ENCODE peak calls at places on chromosomes 1 and 21, in eight cellular contexts. T, V, D, I, Y, U, E and Z are unnamed samples.

GRCh38 chr1:31013187-31013864 is 52.2 kb downstream of the PUM1 start:
- DNase-seq in T (peak; percentile 44), V (no peak), D (no peak), I (no peak), Y (peak; percentile 37), U (peak; percentile 12), E (no peak), Z (no peak)

GRCh38 chr1:20322825-20323612 is 32.3 kb downstream of the VWA5B1 start:
- DNase-seq in T (peak; percentile 12), V (no peak), D (peak; percentile 19), I (no peak), Y (peak; percentile 56), U (no peak), E (peak; percentile 24), Z (no peak)

GRCh38 chr1:89310505-89310904 is 37.8 kb upstream of the GBP5 start:
- DNase-seq in T (peak; percentile 37), V (no peak), D (no peak), I (no peak), Y (no peak), U (no peak), E (no peak), Z (no peak)

GRCh38 chr1:47875831-47876586 is 121.2 kb downstream of the TRABD2B start:
- DNase-seq in T (no peak), V (no peak), D (no peak), I (no peak), Y (no peak), U (no peak), E (no peak), Z (peak; percentile 31)

GRCh38 chr1:33010946-33011731 is 25.5 kb downstream of the AK2 start:
- DNase-seq in T (peak; percentile 50), V (no peak), D (no peak), I (no peak), Y (no peak), U (peak; percentile 62), E (no peak), Z (no peak)

GRCh38 chr1:159960721-159961381 is 6.8 kb upstream of the SLAMF9 start:
- DNase-seq in T (peak; percentile 91), V (peak; percentile 81), D (no peak), I (no peak), Y (no peak), U (no peak), E (no peak), Z (no peak)

GRCh38 chr21:19870682-19871081 is 1127.5 kb upstream of the NCAM2 start:
- DNase-seq in T (no peak), V (no peak), D (no peak), I (no peak), Y (no peak), U (no peak), E (no peak), Z (no peak)

GRCh38 chr21:17911628-17912027 is 92.5 kb upstream of the C21orf91 start:
- DNase-seq in T (peak; percentile 26), V (no peak), D (no peak), I (no peak), Y (no peak), U (no peak), E (no peak), Z (no peak)

GRCh38 chr1:119784127-119784781 is 15.5 kb upstream of the HMGCS2 start:
- DNase-seq in T (peak; percentile 7), V (no peak), D (no peak), I (no peak), Y (no peak), U (no peak), E (no peak), Z (no peak)

GRCh38 chr1:91979383-91979782 is 30.2 kb downstream of the BRDT start:
- DNase-seq in T (no peak), V (no peak), D (no peak), I (no peak), Y (no peak), U (no peak), E (no peak), Z (no peak)

GRCh38 chr21:34807881-34808568 is 139.2 kb downstream of the CLIC6 start:
- DNase-seq in T (peak; percentile 95), V (peak; percentile 79), D (peak; percentile 25), I (no peak), Y (peak; percentile 15), U (no peak), E (peak; percentile 18), Z (no peak)

GRCh38 chr1:4931486-4931885 is 277.1 kb downstream of the AJAP1 start:
- DNase-seq in T (no peak), V (no peak), D (no peak), I (no peak), Y (no peak), U (no peak), E (no peak), Z (no peak)

GRCh38 chr1:51955797-51956527 is 34.5 kb downstream of the RAB3B start:
- DNase-seq in T (no peak), V (no peak), D (no peak), I (no peak), Y (peak; percentile 57), U (peak; percentile 4), E (no peak), Z (no peak)

GRCh38 chr1:84253891-84254290 is 47.6 kb upstream of the SAMD13 start:
- DNase-seq in T (peak; percentile 92), V (peak; percentile 42), D (no peak), I (no peak), Y (no peak), U (peak; percentile 94), E (no peak), Z (no peak)

GRCh38 chr1:210915890-210916507 is 217.9 kb downstream of the KCNH1 start:
- DNase-seq in T (no peak), V (no peak), D (no peak), I (no peak), Y (no peak), U (no peak), E (no peak), Z (no peak)

GRCh38 chr1:213830371-213830770 is 157.4 kb upstream of the PROX1 start:
- DNase-seq in T (no peak), V (no peak), D (no peak), I (no peak), Y (no peak), U (no peak), E (no peak), Z (no peak)

GRCh38 chr1:40980453-40981121 is 1.1 kb downstream of the CTPS1 start:
- DNase-seq in T (peak; percentile 59), V (no peak), D (peak; percentile 27), I (peak; percentile 40), Y (peak; percentile 75), U (peak; percentile 23), E (peak; percentile 34), Z (no peak)

GRCh38 chr1:30675761-30676160 is 47.6 kb downstream of the MATN1 start:
- DNase-seq in T (peak; percentile 89), V (no peak), D (no peak), I (no peak), Y (no peak), U (no peak), E (no peak), Z (no peak)

GRCh38 chr1:243513726-243514491 is 258.1 kb downstream of the SDCCAG8 start:
- DNase-seq in T (peak; percentile 72), V (no peak), D (no peak), I (no peak), Y (no peak), U (no peak), E (no peak), Z (no peak)

GRCh38 chr1:36322786-36323635 is 434 bp downstream of the EVA1B start:
- DNase-seq in T (peak; percentile 80), V (peak; percentile 14), D (no peak), I (peak; percentile 53), Y (no peak), U (no peak), E (no peak), Z (peak; percentile 65)

GRCh38 chr1:156706647-156707008 is 1.2 kb upstream of the CRABP2 start:
- DNase-seq in T (peak; percentile 84), V (no peak), D (no peak), I (no peak), Y (no peak), U (no peak), E (no peak), Z (peak; percentile 82)

GRCh38 chr1:66262233-66262632 is 271.7 kb upstream of the SGIP1 start:
- DNase-seq in T (peak; percentile 99), V (peak; percentile 86), D (no peak), I (no peak), Y (no peak), U (no peak), E (no peak), Z (no peak)

GRCh38 chr1:196558424-196558823 is 49.8 kb downstream of the KCNT2 start:
- DNase-seq in T (peak; percentile 74), V (peak; percentile 22), D (no peak), I (no peak), Y (no peak), U (no peak), E (no peak), Z (no peak)

GRCh38 chr21:18499761-18500376 is 96.3 kb upstream of the TMPRSS15 start:
- DNase-seq in T (peak; percentile 2), V (no peak), D (no peak), I (no peak), Y (peak; percentile 67), U (peak; percentile 47), E (no peak), Z (peak; percentile 69)

GRCh38 chr1:3013371-3014038 is 7.8 kb upstream of the ACTRT2 start:
- DNase-seq in T (no peak), V (no peak), D (no peak), I (no peak), Y (no peak), U (no peak), E (no peak), Z (no peak)

GRCh38 chr1:180528868-180529470 is 26.6 kb upstream of the ACBD6 start:
- DNase-seq in T (no peak), V (no peak), D (no peak), I (no peak), Y (no peak), U (no peak), E (no peak), Z (no peak)

GRCh38 chr1:229229721-229230135 is 41.2 kb upstream of the RAB4A start:
- DNase-seq in T (no peak), V (no peak), D (no peak), I (no peak), Y (no peak), U (peak; percentile 98), E (no peak), Z (no peak)

GRCh38 chr1:241203817-241204216 is 153.2 kb downstream of the RGS7 start:
- DNase-seq in T (no peak), V (no peak), D (no peak), I (no peak), Y (no peak), U (no peak), E (no peak), Z (no peak)

GRCh38 chr1:156412653-156413309 is 43.8 kb downstream of the RHBG start:
- DNase-seq in T (no peak), V (no peak), D (no peak), I (no peak), Y (no peak), U (peak; percentile 83), E (no peak), Z (no peak)

GRCh38 chr21:29302340-29302991 is 3.7 kb downstream of the BACH1 start:
- DNase-seq in T (peak; percentile 11), V (no peak), D (no peak), I (no peak), Y (no peak), U (no peak), E (no peak), Z (no peak)

GRCh38 chr1:2526824-2527552 is 592 bp upstream of the PANK4 start:
- DNase-seq in T (peak; percentile 66), V (peak; percentile 19), D (no peak), I (no peak), Y (no peak), U (peak; percentile 80), E (no peak), Z (no peak)

GRCh38 chr1:1757422-1758058 is 20.7 kb downstream of the NADK start:
- DNase-seq in T (no peak), V (no peak), D (no peak), I (no peak), Y (no peak), U (no peak), E (no peak), Z (no peak)

GRCh38 chr1:100703716-100704115 is 15.8 kb upstream of the VCAM1 start:
- DNase-seq in T (peak; percentile 74), V (no peak), D (no peak), I (no peak), Y (no peak), U (no peak), E (no peak), Z (no peak)

GRCh38 chr1:94552071-94552586 is 10.6 kb upstream of the F3 start:
- DNase-seq in T (no peak), V (no peak), D (no peak), I (no peak), Y (no peak), U (no peak), E (no peak), Z (no peak)